ENCODE peak calls at places on chromosomes 13 and 19, in eight cellular contexts. J is T follicular helper cell; K is stimulated activated CD4-positive, alpha-beta T cell treated with anti-CD3 and anti-CD28 coated beads, Interleukin-12 subunit alpha, Interleukin-12 subunit beta, amount 100 ng/mL, for 48 hours; P is effector memory CD8-positive, alpha-beta T cell; D is GM04503; M is SW 1271; F is upper lobe of right lung; E is activated T-helper 1 cell treated with anti-CD3 and anti-CD28 coated beads, Interleukin-2, amount 50 U/mL, for 16 hours. I is an unnamed sample.

GRCh38 chr13:113029487-113030258 is 60.7 kb downstream of the MCF2L start:
- DNase-seq in J (peak), K (no peak), P (peak), D (no peak), M (no peak), F (no peak), E (peak), I (peak)

GRCh38 chr13:51585234-51585672 is 991 bp downstream of the WDFY2 start:
- DNase-seq in J (no peak), K (no peak), P (no peak), D (no peak), M (no peak), F (no peak), E (no peak), I (no peak)

GRCh38 chr13:44237276-44237767 is 136.3 kb upstream of the SERP2 start:
- DNase-seq in J (no peak), K (peak), P (no peak), D (peak), M (no peak), F (no peak), E (no peak), I (no peak)

GRCh38 chr13:90800082-90800746 is 547.3 kb upstream of the MIR17HG start:
- DNase-seq in J (no peak), K (no peak), P (no peak), D (no peak), M (no peak), F (peak), E (no peak), I (no peak)

GRCh38 chr13:29465741-29466293 is 129.7 kb downstream of the SLC7A1 start:
- DNase-seq in J (no peak), K (no peak), P (no peak), D (no peak), M (no peak), F (no peak), E (no peak), I (no peak)

GRCh38 chr13:101511161-101511560 is 58.7 kb downstream of the ITGBL1 start:
- DNase-seq in J (no peak), K (no peak), P (no peak), D (no peak), M (no peak), F (no peak), E (no peak), I (no peak)

GRCh38 chr13:105410602-105411001 is 1124.9 kb downstream of the EFNB2 start:
- DNase-seq in J (no peak), K (no peak), P (no peak), D (peak), M (no peak), F (peak), E (peak), I (no peak)

GRCh38 chr19:32318884-32319520 is 26.4 kb upstream of the ZNF507 start:
- DNase-seq in J (no peak), K (no peak), P (no peak), D (no peak), M (no peak), F (no peak), E (no peak), I (no peak)

GRCh38 chr13:101424381-101425155 is 8.3 kb upstream of the NALCN start:
- DNase-seq in J (no peak), K (no peak), P (no peak), D (no peak), M (no peak), F (no peak), E (no peak), I (no peak)

GRCh38 chr19:911197-912033 is 1.6 kb downstream of the R3HDM4 start:
- DNase-seq in J (no peak), K (no peak), P (no peak), D (no peak), M (no peak), F (no peak), E (no peak), I (no peak)

GRCh38 chr19:35742121-35742724 is at the start of gene IGFLR1:
- DNase-seq in J (peak), K (peak), P (peak), D (no peak), M (no peak), F (no peak), E (peak), I (peak)

GRCh38 chr13:24097667-24098066 is 62.9 kb upstream of the SPATA13 start:
- DNase-seq in J (no peak), K (peak), P (no peak), D (no peak), M (no peak), F (no peak), E (no peak), I (no peak)

GRCh38 chr13:93227906-93228801 is 1.5 kb downstream of the GPC6 start:
- DNase-seq in J (no peak), K (no peak), P (no peak), D (peak), M (peak), F (peak), E (no peak), I (no peak)

GRCh38 chr13:34247596-34247995 is 429.6 kb downstream of the RFC3 start:
- DNase-seq in J (no peak), K (no peak), P (no peak), D (no peak), M (no peak), F (no peak), E (no peak), I (no peak)

GRCh38 chr13:39836038-39836437 is 180.6 kb downstream of the COG6 start:
- DNase-seq in J (no peak), K (no peak), P (no peak), D (no peak), M (no peak), F (no peak), E (no peak), I (no peak)

GRCh38 chr13:32125221-32125621 is 93.6 kb downstream of the FRY start:
- DNase-seq in J (no peak), K (no peak), P (no peak), D (peak), M (no peak), F (no peak), E (no peak), I (no peak)

GRCh38 chr19:40442328-40443130 is 1.6 kb downstream of the SERTAD3 start:
- DNase-seq in J (no peak), K (no peak), P (no peak), D (no peak), M (no peak), F (no peak), E (no peak), I (no peak)

GRCh38 chr13:81771948-81772347 is 1431.0 kb upstream of the SPRY2 start:
- DNase-seq in J (no peak), K (no peak), P (no peak), D (no peak), M (no peak), F (no peak), E (no peak), I (no peak)

GRCh38 chr19:28242317-28242927 is 970.5 kb downstream of the UQCRFS1 start:
- DNase-seq in J (no peak), K (no peak), P (no peak), D (no peak), M (no peak), F (no peak), E (no peak), I (no peak)

GRCh38 chr19:45275370-45275971 is 24.4 kb downstream of the MARK4 start:
- DNase-seq in J (no peak), K (no peak), P (no peak), D (no peak), M (no peak), F (no peak), E (no peak), I (no peak)

GRCh38 chr13:104773775-104774174 is 1707.6 kb upstream of the SLC10A2 start:
- DNase-seq in J (no peak), K (no peak), P (no peak), D (peak), M (no peak), F (no peak), E (no peak), I (no peak)

GRCh38 chr19:47735131-47735530 is 10.2 kb upstream of the NOP53 start:
- DNase-seq in J (no peak), K (no peak), P (no peak), D (no peak), M (no peak), F (no peak), E (no peak), I (no peak)

GRCh38 chr19:31066385-31066784 is 282.9 kb downstream of the TSHZ3 start:
- DNase-seq in J (no peak), K (no peak), P (no peak), D (peak), M (no peak), F (no peak), E (no peak), I (no peak)

GRCh38 chr13:99749627-99750026 is 221.9 kb downstream of the ZIC5 start:
- DNase-seq in J (no peak), K (no peak), P (no peak), D (no peak), M (no peak), F (no peak), E (no peak), I (no peak)

GRCh38 chr13:48201044-48201443 is 32.0 kb upstream of the ITM2B start:
- DNase-seq in J (no peak), K (no peak), P (no peak), D (no peak), M (no peak), F (no peak), E (no peak), I (no peak)

GRCh38 chr19:57813919-57814504 is 701 bp downstream of the ZNF552 start:
- DNase-seq in J (no peak), K (no peak), P (no peak), D (no peak), M (no peak), F (no peak), E (no peak), I (no peak)

GRCh38 chr19:17328517-17329060 is 6.1 kb downstream of the ANO8 start:
- DNase-seq in J (no peak), K (no peak), P (no peak), D (no peak), M (no peak), F (no peak), E (no peak), I (peak)

GRCh38 chr13:112943309-112944125 is 25.5 kb upstream of the MCF2L start:
- DNase-seq in J (no peak), K (no peak), P (no peak), D (no peak), M (no peak), F (peak), E (no peak), I (no peak)

GRCh38 chr19:42942187-42942789 is 5.3 kb upstream of the PSG7 start:
- DNase-seq in J (no peak), K (no peak), P (no peak), D (no peak), M (no peak), F (no peak), E (no peak), I (no peak)

GRCh38 chr19:34475026-34475974 is 6.3 kb upstream of the WTIP start:
- DNase-seq in J (no peak), K (no peak), P (no peak), D (peak), M (no peak), F (no peak), E (no peak), I (no peak)

GRCh38 chr13:27171244-27171829 is at the start of gene USP12:
- DNase-seq in J (peak), K (no peak), P (no peak), D (no peak), M (no peak), F (peak), E (peak), I (peak)

I was measured in activated T-helper 9 cell treated with anti-CD3 and anti-CD28 coated beads, Interleukin-2, amount 50 U/mL, for 16 hours.